ENCODE peak calls at places on chromosomes 5 and 9, in ten cellular contexts. S is stromal cell of bone marrow; Z is NCI-H2081; Y is NCI-H2171 treated with DMSO at 0.1 percent for 48 hours; Q is left colon; O is iris pigment epithelial cell; L is putamen; V is HCT116; W is M059J; D is CD4-positive, CD25-positive, alpha-beta regulatory T cell. I is an unnamed sample.

GRCh38 chr9:4548796-4549725 is 58.8 kb downstream of the SLC1A1 start:
- DNase-seq in Q (no peak), Z (no peak), O (no peak), Y (no peak), V (no peak), L (no peak), W (peak), S (no peak), D (no peak), I (no peak)

GRCh38 chr9:136250676-136251075 is 5.1 kb upstream of the QSOX2 start:
- DNase-seq in S (no peak), L (no peak), Q (no peak), V (no peak), W (no peak), Z (no peak), O (no peak), D (no peak), Y (no peak), I (no peak)

GRCh38 chr5:32406650-32407049 is 37.9 kb downstream of the ZFR start:
- DNase-seq in Q (no peak), L (no peak), W (no peak), D (no peak), Y (no peak), S (no peak), V (no peak), O (no peak), Z (no peak), I (no peak)

GRCh38 chr9:107631788-107632187 is 142.2 kb upstream of the KLF4 start:
- DNase-seq in Y (no peak), O (no peak), D (no peak), Z (no peak), S (no peak), W (no peak), L (no peak), Q (no peak), V (no peak), I (no peak)

GRCh38 chr9:16039988-16040761 is 487.3 kb downstream of the CCDC171 start:
- DNase-seq in O (peak), L (no peak), S (no peak), W (peak), Y (no peak), Q (no peak), V (no peak), D (no peak), Z (no peak), I (no peak)

GRCh38 chr9:135040892-135041291 is 46.6 kb upstream of the OLFM1 start:
- DNase-seq in Y (no peak), D (no peak), W (no peak), Q (no peak), Z (no peak), V (no peak), S (no peak), O (no peak), L (no peak), I (no peak)

GRCh38 chr5:1391691-1392090 is 46.8 kb upstream of the CLPTM1L start:
- DNase-seq in O (no peak), Y (no peak), L (no peak), S (no peak), W (no peak), Z (no peak), Q (no peak), V (no peak), D (no peak), I (no peak)

GRCh38 chr9:92525306-92525705 is 10.5 kb downstream of the ECM2 start:
- DNase-seq in Q (no peak), O (peak), Z (no peak), Y (no peak), W (peak), L (no peak), S (no peak), D (no peak), V (no peak), I (no peak)

GRCh38 chr5:11050596-11051304 is 289.7 kb upstream of the DAP start:
- DNase-seq in W (peak), O (peak), D (no peak), Q (no peak), Y (peak), Z (no peak), L (no peak), S (no peak), V (no peak), I (no peak)

GRCh38 chr5:63931841-63932240 is 30.4 kb downstream of the HTR1A start:
- DNase-seq in Y (peak), D (no peak), O (no peak), L (no peak), W (no peak), S (no peak), Z (no peak), Q (no peak), V (no peak), I (no peak)

GRCh38 chr5:759111-759741 is 25.3 kb downstream of the ZDHHC11B start:
- DNase-seq in Q (peak), W (peak), Y (peak), O (no peak), V (no peak), D (peak), S (no peak), L (no peak), Z (peak), I (no peak)

GRCh38 chr9:91111876-91112275 is 249.8 kb downstream of the AUH start:
- DNase-seq in S (no peak), Q (no peak), V (no peak), L (no peak), Y (no peak), O (no peak), W (no peak), Z (no peak), D (no peak), I (no peak)

GRCh38 chr5:13566903-13567339 is 377.6 kb downstream of the DNAH5 start:
- DNase-seq in D (no peak), O (peak), W (peak), S (peak), L (no peak), V (no peak), Y (no peak), Z (no peak), Q (peak), I (peak)

GRCh38 chr5:143086851-143087637 is 316.4 kb downstream of the NR3C1 start:
- DNase-seq in D (no peak), S (no peak), L (no peak), V (no peak), Q (no peak), Y (peak), Z (no peak), W (peak), O (peak), I (no peak)

GRCh38 chr9:6576930-6577329 is 68.6 kb downstream of the GLDC start:
- DNase-seq in S (no peak), Q (no peak), L (peak), O (no peak), D (no peak), Z (no peak), W (no peak), V (no peak), Y (no peak), I (no peak)

GRCh38 chr5:89372176-89372575 is 489.2 kb upstream of the MEF2C start:
- DNase-seq in Z (no peak), W (no peak), Q (no peak), L (no peak), S (no peak), Y (no peak), V (no peak), O (no peak), D (no peak), I (no peak)

GRCh38 chr5:140883927-140884697 is 2.2 kb downstream of the PCDHA13 start:
- DNase-seq in O (no peak), Z (no peak), W (no peak), Q (no peak), L (no peak), D (no peak), Y (no peak), V (no peak), S (no peak), I (no peak)

GRCh38 chr9:104961238-104961637 is 33.3 kb upstream of the ABCA1 start:
- DNase-seq in O (peak), L (no peak), Y (peak), Z (no peak), D (peak), S (no peak), W (peak), V (no peak), Q (peak), I (peak)

GRCh38 chr9:114350636-114351396 is 21.1 kb downstream of the ORM2 start:
- DNase-seq in O (no peak), Y (no peak), Q (peak), L (no peak), Z (no peak), D (no peak), S (no peak), W (no peak), V (no peak), I (no peak)

GRCh38 chr9:109560470-109561132 is 62.5 kb upstream of the PTPN3 start:
- DNase-seq in V (peak), W (peak), O (no peak), Y (no peak), D (no peak), Z (no peak), L (no peak), S (no peak), Q (no peak), I (no peak)

GRCh38 chr5:132098151-132098594 is 24.6 kb downstream of the CSF2 start:
- DNase-seq in Q (no peak), S (no peak), L (no peak), D (no peak), V (no peak), O (peak), W (peak), Z (no peak), Y (no peak), I (no peak)

GRCh38 chr9:76095585-76095984 is 205.1 kb downstream of the PCSK5 start:
- DNase-seq in Q (no peak), W (no peak), Z (no peak), L (no peak), V (no peak), O (no peak), S (no peak), D (no peak), Y (no peak), I (no peak)

GRCh38 chr5:109413463-109413862 is 3.7 kb upstream of the PJA2 start:
- DNase-seq in O (peak), Z (peak), Y (no peak), W (peak), S (no peak), V (no peak), L (no peak), D (no peak), Q (peak), I (no peak)

GRCh38 chr9:115517335-115518075 is 399.5 kb upstream of the TNC start:
- DNase-seq in Q (no peak), W (no peak), Y (no peak), O (no peak), S (peak), V (no peak), Z (no peak), L (no peak), D (no peak), I (no peak)

GRCh38 chr9:87684627-87685204 is 41.2 kb upstream of the CTSL start:
- DNase-seq in W (peak), Y (no peak), O (peak), Z (no peak), Q (no peak), D (no peak), L (no peak), V (peak), S (no peak), I (no peak)

GRCh38 chr5:157961828-157962390 is 103.0 kb upstream of the CLINT1 start:
- DNase-seq in L (no peak), Z (no peak), D (no peak), W (no peak), V (no peak), S (no peak), Q (no peak), Y (peak), O (no peak), I (no peak)

GRCh38 chr9:89425024-89425805 is 72.7 kb downstream of the SEMA4D start:
- DNase-seq in Y (no peak), Q (no peak), L (no peak), D (no peak), Z (no peak), O (peak), V (no peak), S (no peak), W (peak), I (no peak)

GRCh38 chr9:121440265-121440664 is 59.4 kb downstream of the GGTA1 start:
- DNase-seq in Z (no peak), W (peak), Y (peak), L (no peak), O (peak), D (no peak), V (peak), Q (no peak), S (peak), I (no peak)

GRCh38 chr9:109411069-109411761 is 86.9 kb downstream of the PTPN3 start:
- DNase-seq in V (no peak), Y (no peak), O (peak), Z (no peak), D (no peak), Q (no peak), S (no peak), W (no peak), L (no peak), I (no peak)

I was measured in skeletal muscle cell.